ENCODE peak calls at places on chromosomes 5 and 9, in five cellular contexts. R is right lobe of liver, W is fibroblast of mammary gland, N is ovary, A is cardiac fibroblast. H is an unnamed sample.

GRCh38 chr9:123756484-123757106 is 173.3 kb downstream of the DENND1A start:
- DNase-seq in N (no peak), W (no peak), A (no peak), R (no peak), H (no peak)

GRCh38 chr5:94870496-94871214 is 252.2 kb downstream of the SLF1 start:
- DNase-seq in A (no peak), N (no peak), R (no peak), W (no peak), H (no peak)

GRCh38 chr5:149594206-149594895 is 13.1 kb downstream of the ARHGEF37 start:
- DNase-seq in A (no peak), R (no peak), N (no peak), W (no peak), H (no peak)

GRCh38 chr9:125631391-125632085 is 75.5 kb downstream of the MAPKAP1 start:
- DNase-seq in A (peak), N (no peak), R (no peak), W (peak), H (peak)

GRCh38 chr9:32251539-32251938 is 132.9 kb upstream of the ACO1 start:
- DNase-seq in R (peak), N (peak), A (peak), W (peak), H (peak)

GRCh38 chr5:139711067-139711851 is 63.1 kb downstream of the CXXC5 start:
- DNase-seq in A (peak), N (no peak), R (peak), W (peak), H (peak)

GRCh38 chr9:101999441-101999840 is 261.0 kb upstream of the GRIN3A start:
- DNase-seq in A (no peak), W (no peak), R (no peak), N (no peak), H (no peak)

GRCh38 chr5:54115768-54116403 is 194.5 kb downstream of the ARL15 start:
- DNase-seq in W (peak), N (no peak), R (no peak), A (no peak), H (peak)

GRCh38 chr9:129111762-129112151 is 542 bp downstream of the PTPA start:
- DNase-seq in N (peak), R (peak), A (peak), W (peak), H (peak)

GRCh38 chr9:131642496-131643083 is 97.3 kb downstream of the PRRT1B start:
- DNase-seq in A (no peak), N (no peak), R (no peak), W (no peak), H (no peak)

GRCh38 chr9:129208191-129209091 is 30.4 kb upstream of the IER5L start:
- DNase-seq in A (no peak), N (no peak), W (no peak), R (no peak), H (peak)

GRCh38 chr5:72816297-72817075 is at the start of gene TNPO1:
- DNase-seq in R (peak), N (peak), W (peak), A (peak), H (peak)

GRCh38 chr9:78930281-78930680 is 633.4 kb downstream of the PSAT1 start:
- DNase-seq in W (no peak), R (no peak), N (no peak), A (no peak), H (no peak)

GRCh38 chr9:96080364-96080763 is 204.9 kb downstream of the ERCC6L2 start:
- DNase-seq in W (peak), A (peak), N (no peak), R (no peak), H (peak)

GRCh38 chr9:114656301-114656700 is 1.3 kb downstream of the TEX53 start:
- DNase-seq in N (no peak), R (no peak), A (no peak), W (no peak), H (no peak)

GRCh38 chr9:129489838-129490582 is 130.9 kb downstream of the C9orf50 start:
- DNase-seq in A (peak), W (peak), R (peak), N (peak), H (no peak)

GRCh38 chr9:106613250-106613737 is 249.7 kb upstream of the ZNF462 start:
- DNase-seq in R (peak), N (no peak), A (no peak), W (no peak), H (no peak)

GRCh38 chr5:179294131-179294780 is 51.0 kb downstream of the ADAMTS2 start:
- DNase-seq in W (no peak), A (no peak), N (no peak), R (peak), H (no peak)

GRCh38 chr5:172113036-172113435 is 75.0 kb downstream of the STK10 start:
- DNase-seq in A (no peak), N (no peak), W (no peak), R (no peak), H (no peak)

GRCh38 chr5:127060470-127060985 is 12.8 kb downstream of the C5orf63 start:
- DNase-seq in R (no peak), A (no peak), W (peak), N (no peak), H (peak)

GRCh38 chr9:35470894-35471293 is 19.0 kb upstream of the RUSC2 start:
- DNase-seq in W (peak), R (no peak), A (peak), N (no peak), H (peak)

GRCh38 chr9:126558051-126558665 is 55.6 kb upstream of the LMX1B start:
- DNase-seq in W (peak), N (peak), A (peak), R (peak), H (peak)

GRCh38 chr9:5879419-5880181 is 11.1 kb upstream of the MLANA start:
- DNase-seq in N (no peak), A (peak), W (peak), R (no peak), H (peak)

GRCh38 chr5:61790007-61790406 is 457.9 kb downstream of the ZSWIM6 start:
- DNase-seq in W (no peak), N (no peak), R (no peak), A (no peak), H (no peak)

GRCh38 chr9:82606761-82607382 is 456.1 kb downstream of the RASEF start:
- DNase-seq in W (peak), N (peak), R (no peak), A (peak), H (peak)

GRCh38 chr9:133959171-133959570 is 33.0 kb downstream of the VAV2 start:
- DNase-seq in R (peak), N (no peak), A (no peak), W (no peak), H (no peak)

GRCh38 chr5:169970911-169971436 is 9.3 kb downstream of the INSYN2B start:
- DNase-seq in R (peak), N (no peak), W (peak), A (peak), H (peak)

GRCh38 chr5:13356226-13356625 is 588.3 kb downstream of the DNAH5 start:
- DNase-seq in W (no peak), A (no peak), N (no peak), R (no peak), H (no peak)

GRCh38 chr9:16132513-16132912 is 579.7 kb downstream of the CCDC171 start:
- DNase-seq in R (no peak), A (peak), W (peak), N (no peak), H (no peak)

GRCh38 chr9:16133556-16134227 is 580.8 kb downstream of the CCDC171 start:
- DNase-seq in R (peak), W (peak), A (peak), N (peak), H (peak)

GRCh38 chr9:16134351-16134750 is 581.5 kb downstream of the CCDC171 start:
- DNase-seq in R (no peak), W (no peak), N (no peak), A (no peak), H (peak)

GRCh38 chr9:16133032-16133431 is 580.2 kb downstream of the CCDC171 start:
- DNase-seq in N (no peak), A (no peak), W (no peak), R (no peak), H (no peak)

GRCh38 chr9:16131269-16131668 is 578.4 kb downstream of the CCDC171 start:
- DNase-seq in R (no peak), W (peak), N (no peak), A (peak), H (peak)
- TF ChIP-seq CTCF in R (no peak), W (peak), N (no peak), A (peak), H (no peak)

GRCh38 chr9:36765077-36765390 is 192.3 kb downstream of the MELK start:
- DNase-seq in A (no peak), R (no peak), N (no peak), W (no peak), H (no peak)
- H3K4me3 ChIP-seq in A (no peak), R (no peak), N (no peak), W (no peak), H (no peak)

GRCh38 chr5:155050384-155051019 is 36.9 kb downstream of the KIF4B start:
- DNase-seq in R (no peak), W (no peak), N (no peak), A (no peak), H (no peak)

GRCh38 chr5:155046591-155046990 is 33.0 kb downstream of the KIF4B start:
- DNase-seq in R (no peak), N (no peak), W (no peak), A (no peak), H (no peak)

GRCh38 chr5:155052532-155052931 is 39.0 kb downstream of the KIF4B start:
- DNase-seq in N (no peak), A (no peak), R (no peak), W (no peak), H (no peak)

GRCh38 chr5:155047818-155048217 is 34.3 kb downstream of the KIF4B start:
- DNase-seq in R (no peak), A (no peak), W (no peak), N (no peak), H (no peak)

DNA sequence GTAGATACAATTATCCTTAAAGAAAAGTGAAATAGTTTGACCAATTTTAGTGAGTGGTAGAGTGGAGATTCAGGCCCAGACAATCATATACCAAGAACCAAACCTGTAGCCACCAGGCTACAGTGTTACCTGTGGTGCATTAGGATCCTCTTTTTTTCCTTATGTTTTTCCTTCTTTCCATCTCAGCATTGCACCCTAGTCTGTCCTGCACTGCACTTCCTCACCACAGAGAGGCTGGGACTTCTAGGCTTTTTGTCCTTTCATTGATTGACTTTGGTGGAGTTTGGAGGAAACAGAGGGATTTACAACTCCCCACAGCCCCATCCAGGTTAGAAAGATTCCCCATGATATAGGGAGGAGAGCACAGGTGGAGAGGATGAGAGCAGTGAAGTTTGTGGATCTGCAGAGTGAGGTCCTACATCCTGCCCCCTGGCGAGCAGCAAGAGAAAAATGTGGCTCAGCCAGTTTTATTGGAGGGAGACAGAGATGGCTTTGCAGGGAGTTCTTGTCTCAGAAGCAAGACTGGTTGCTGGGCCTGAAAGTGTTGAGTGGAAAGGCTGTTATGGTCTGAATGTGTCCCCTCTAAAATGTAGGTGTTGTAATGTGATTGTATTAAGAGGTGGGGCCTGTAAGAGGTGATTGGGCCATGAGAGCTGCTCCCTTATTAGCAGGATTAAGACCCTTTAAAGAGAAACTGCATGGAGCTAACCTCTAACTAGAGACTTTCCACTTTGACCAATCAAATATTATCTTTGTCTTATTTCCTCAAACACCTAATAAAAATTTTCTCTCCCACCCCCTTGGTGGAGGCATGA is 36.2 kb downstream of the KIF4B start:
- DNase-seq in N (no peak), R (no peak), A (peak), W (no peak), H (peak)
- TF ChIP-seq CTCF in N (no peak), R (peak), A (peak), W (peak), H (peak)

DNA sequence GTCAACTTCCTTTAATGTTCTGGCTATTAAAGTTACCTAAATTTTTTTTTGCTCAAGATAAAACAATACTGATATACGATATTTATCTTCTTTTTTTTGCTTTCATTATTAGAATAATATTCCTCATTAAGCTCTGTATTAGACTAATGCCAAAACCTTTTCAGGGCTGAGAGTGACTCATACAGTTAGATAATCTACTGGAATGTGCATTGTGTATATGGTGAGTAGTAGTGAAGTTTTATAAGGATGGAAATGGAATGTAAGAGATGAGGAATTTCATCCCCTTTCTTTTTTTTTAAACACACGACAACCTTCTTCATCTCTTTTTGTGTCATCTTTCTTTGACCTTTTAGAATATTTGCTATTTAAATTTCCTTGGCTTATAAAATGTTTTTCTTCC is 268.6 kb downstream of the ISL1 start:
- DNase-seq in W (no peak), N (no peak), A (peak), R (no peak), H (peak)
- H3K4me3 ChIP-seq in W (no peak), N (no peak), A (no peak), R (no peak), H (no peak)

GRCh38 chr9:22452415-22453010 is 5.9 kb downstream of the DMRTA1 start:
- DNase-seq in A (peak), N (peak), R (peak), W (peak), H (peak)
- TF ChIP-seq CTCF in A (peak), N (no peak), R (peak), W (peak), H (peak)

DNA sequence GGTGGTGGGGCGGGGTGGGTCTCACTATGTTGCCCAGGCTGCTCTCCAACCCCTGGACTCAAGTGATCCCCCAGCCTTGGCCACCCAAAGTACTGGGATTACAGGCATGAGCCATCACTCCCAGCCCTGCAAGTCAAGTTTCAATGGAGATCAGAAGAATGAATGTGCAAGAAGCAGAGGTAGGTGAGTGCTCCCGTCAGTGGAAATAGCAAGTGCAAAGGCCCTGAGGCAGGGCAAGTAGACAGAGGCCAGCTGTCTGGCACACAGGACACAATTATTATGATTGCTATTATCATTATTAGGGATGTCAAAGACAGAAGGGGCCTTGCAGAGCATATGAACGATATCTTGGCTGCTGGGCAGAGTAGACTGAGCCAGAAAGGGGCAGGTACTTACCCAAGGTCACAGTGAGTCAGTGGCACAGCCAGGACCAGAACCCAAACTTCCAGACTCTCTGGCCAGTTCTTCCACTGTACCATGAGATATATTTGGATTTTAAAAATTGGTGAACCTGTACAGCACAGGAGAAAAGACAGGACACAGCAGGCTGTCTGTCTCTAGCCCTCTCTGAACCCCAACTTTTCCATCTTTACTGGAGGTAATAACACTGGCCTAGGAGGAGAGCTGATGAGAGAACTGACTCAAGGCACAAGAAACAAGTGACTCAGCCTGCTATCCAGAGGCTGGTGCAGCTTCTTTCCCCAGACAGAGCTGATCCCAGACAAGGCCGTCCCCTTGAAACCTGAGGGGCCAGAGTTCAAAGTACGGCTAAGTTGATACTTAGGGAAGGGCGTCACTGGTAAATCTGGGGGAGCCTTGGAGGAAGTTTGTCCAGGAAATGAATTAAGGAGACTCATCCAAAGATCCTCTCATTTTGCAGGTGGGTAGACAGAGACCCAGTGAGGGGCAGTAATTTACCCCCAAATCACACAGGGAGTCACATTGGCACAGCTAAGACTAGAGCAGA is 1.4 kb downstream of the HDHD3 start:
- DNase-seq in W (no peak), R (no peak), A (no peak), N (no peak), H (peak)
- H3K4me3 ChIP-seq in W (no peak), R (peak), A (no peak), N (no peak), H (peak)

DNA sequence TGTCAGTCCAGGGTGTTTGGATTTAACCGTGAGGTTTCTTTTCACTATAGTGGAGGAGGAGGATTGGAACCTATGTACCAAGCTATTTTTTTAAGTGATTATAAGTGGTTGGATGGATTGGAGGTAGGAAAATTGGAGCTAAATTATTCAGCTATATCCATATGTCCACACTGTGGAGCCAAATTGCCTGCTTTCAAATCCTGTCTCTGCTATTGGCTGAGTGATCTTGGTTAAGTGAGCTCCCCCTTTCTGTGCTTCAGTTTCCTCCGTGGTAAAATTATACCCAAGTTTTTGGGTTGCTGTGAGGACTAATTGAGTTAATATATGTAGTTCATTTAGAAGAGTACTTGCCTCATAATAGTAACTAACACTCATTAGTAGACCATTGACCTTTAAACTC is 2.5 kb downstream of the CENPP start:
- DNase-seq in W (peak), R (no peak), A (peak), N (no peak), H (peak)
- TF ChIP-seq CTCF in W (peak), R (no peak), A (peak), N (no peak), H (peak)

DNA sequence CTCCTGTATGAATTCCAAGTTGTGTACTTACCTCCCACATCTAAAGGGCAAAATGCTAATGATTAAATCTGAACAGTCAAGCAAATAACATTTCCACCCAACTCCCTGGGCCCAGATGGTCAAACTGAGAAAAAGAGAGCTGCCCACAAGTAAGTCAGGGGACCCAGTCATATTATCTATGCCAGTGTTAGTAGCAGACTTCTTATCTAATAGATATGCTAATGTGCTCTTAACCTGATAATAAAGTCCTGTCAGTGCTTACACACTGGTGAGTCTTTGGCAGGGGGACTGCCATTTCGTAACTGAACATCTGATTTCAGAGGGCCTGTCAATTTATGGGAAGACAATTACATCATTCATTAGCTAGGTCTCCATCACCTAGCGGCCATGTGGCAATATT is 292.3 kb upstream of the WWC1 start:
- DNase-seq in N (no peak), R (no peak), W (no peak), A (peak), H (no peak)
- H3K4me3 ChIP-seq in N (no peak), R (no peak), W (no peak), A (no peak), H (no peak)